ENCODE peak calls at places on chromosomes 3 and 15, in seven cellular contexts. One of them, this sample, is unnamed.

GRCh38 chr3:24354230-24354629 is 140.4 kb downstream of the THRB start:
- DNase-seq in psoas muscle: no peak
- DNase-seq in stimulated activated CD4-positive, alpha-beta T cell treated with anti-CD3 and anti-CD28 coated beads, Interleukin-15, amount 100 ng/mL, for 1 hour: no peak
- DNase-seq in T-helper 17 cell: no peak
- DNase-seq in T-helper 22 cell: no peak
- DNase-seq in IMR-90: no peak
- DNase-seq in LHCN-M2: no peak
- DNase-seq in this sample: no peak

GRCh38 chr15:23504003-23504402 is 57.0 kb upstream of the GOLGA6L2 start:
- DNase-seq in IMR-90: no peak
- DNase-seq in LHCN-M2: no peak
- DNase-seq in T-helper 17 cell: no peak
- DNase-seq in stimulated activated CD4-positive, alpha-beta T cell treated with anti-CD3 and anti-CD28 coated beads, Interleukin-15, amount 100 ng/mL, for 1 hour: no peak
- DNase-seq in T-helper 22 cell: no peak
- DNase-seq in psoas muscle: no peak
- DNase-seq in this sample: no peak

GRCh38 chr3:139586420-139587017 is 47.0 kb upstream of the RBP1 start:
- DNase-seq in stimulated activated CD4-positive, alpha-beta T cell treated with anti-CD3 and anti-CD28 coated beads, Interleukin-15, amount 100 ng/mL, for 1 hour: no peak
- DNase-seq in T-helper 22 cell: no peak
- DNase-seq in IMR-90: no peak
- DNase-seq in LHCN-M2: no peak
- DNase-seq in psoas muscle: no peak
- DNase-seq in T-helper 17 cell: no peak
- DNase-seq in this sample: no peak

GRCh38 chr3:65855370-65856100 is 183.2 kb downstream of the MAGI1 start:
- DNase-seq in stimulated activated CD4-positive, alpha-beta T cell treated with anti-CD3 and anti-CD28 coated beads, Interleukin-15, amount 100 ng/mL, for 1 hour: no peak
- DNase-seq in T-helper 22 cell: no peak
- DNase-seq in LHCN-M2: peak; percentile 32
- DNase-seq in T-helper 17 cell: no peak
- DNase-seq in psoas muscle: no peak
- DNase-seq in IMR-90: peak; percentile 45
- DNase-seq in this sample: no peak

GRCh38 chr3:45994661-45995369 is 809 bp downstream of the FYCO1 start:
- DNase-seq in T-helper 22 cell: peak; percentile 25
- DNase-seq in stimulated activated CD4-positive, alpha-beta T cell treated with anti-CD3 and anti-CD28 coated beads, Interleukin-15, amount 100 ng/mL, for 1 hour: no peak
- DNase-seq in T-helper 17 cell: peak; percentile 19
- DNase-seq in IMR-90: no peak
- DNase-seq in psoas muscle: peak; percentile 65
- DNase-seq in LHCN-M2: no peak
- DNase-seq in this sample: peak; percentile 52

GRCh38 chr3:88057650-88058321 is 1.0 kb downstream of the CGGBP1 start:
- DNase-seq in T-helper 17 cell: no peak
- DNase-seq in stimulated activated CD4-positive, alpha-beta T cell treated with anti-CD3 and anti-CD28 coated beads, Interleukin-15, amount 100 ng/mL, for 1 hour: no peak
- DNase-seq in IMR-90: peak; percentile 20
- DNase-seq in psoas muscle: no peak
- DNase-seq in LHCN-M2: peak; percentile 26
- DNase-seq in T-helper 22 cell: no peak
- DNase-seq in this sample: no peak

GRCh38 chr15:74240002-74240568 is 4.0 kb downstream of the CCDC33 start:
- DNase-seq in T-helper 17 cell: no peak
- DNase-seq in T-helper 22 cell: no peak
- DNase-seq in stimulated activated CD4-positive, alpha-beta T cell treated with anti-CD3 and anti-CD28 coated beads, Interleukin-15, amount 100 ng/mL, for 1 hour: no peak
- DNase-seq in psoas muscle: peak; percentile 87
- DNase-seq in LHCN-M2: peak; percentile 91
- DNase-seq in IMR-90: peak; percentile 35
- DNase-seq in this sample: no peak

GRCh38 chr3:129023909-129024308 is 22.8 kb downstream of the EFCC1 start:
- DNase-seq in LHCN-M2: no peak
- DNase-seq in T-helper 17 cell: no peak
- DNase-seq in psoas muscle: no peak
- DNase-seq in stimulated activated CD4-positive, alpha-beta T cell treated with anti-CD3 and anti-CD28 coated beads, Interleukin-15, amount 100 ng/mL, for 1 hour: no peak
- DNase-seq in IMR-90: peak; percentile 28
- DNase-seq in T-helper 22 cell: no peak
- DNase-seq in this sample: no peak

GRCh38 chr15:52680041-52680391 is 828 bp upstream of the ATOSA start:
- DNase-seq in psoas muscle: no peak
- DNase-seq in LHCN-M2: peak; percentile 46
- DNase-seq in T-helper 17 cell: no peak
- DNase-seq in IMR-90: peak; percentile 1
- DNase-seq in T-helper 22 cell: no peak
- DNase-seq in stimulated activated CD4-positive, alpha-beta T cell treated with anti-CD3 and anti-CD28 coated beads, Interleukin-15, amount 100 ng/mL, for 1 hour: no peak
- DNase-seq in this sample: no peak

GRCh38 chr3:33047842-33048834 is 48.8 kb downstream of the GLB1 start:
- DNase-seq in LHCN-M2: no peak
- DNase-seq in T-helper 22 cell: peak; percentile 64
- DNase-seq in stimulated activated CD4-positive, alpha-beta T cell treated with anti-CD3 and anti-CD28 coated beads, Interleukin-15, amount 100 ng/mL, for 1 hour: no peak
- DNase-seq in IMR-90: no peak
- DNase-seq in psoas muscle: no peak
- DNase-seq in T-helper 17 cell: no peak
- DNase-seq in this sample: peak; percentile 48

GRCh38 chr3:192916455-192917257 is 1.0 kb downstream of the MB21D2 start:
- DNase-seq in psoas muscle: peak; percentile 86
- DNase-seq in LHCN-M2: peak; percentile 64
- DNase-seq in IMR-90: peak; percentile 73
- DNase-seq in stimulated activated CD4-positive, alpha-beta T cell treated with anti-CD3 and anti-CD28 coated beads, Interleukin-15, amount 100 ng/mL, for 1 hour: no peak
- DNase-seq in T-helper 22 cell: no peak
- DNase-seq in T-helper 17 cell: peak; percentile 35
- DNase-seq in this sample: no peak

GRCh38 chr3:66567066-66567465 is 66.2 kb upstream of the LRIG1 start:
- DNase-seq in T-helper 17 cell: no peak
- DNase-seq in psoas muscle: no peak
- DNase-seq in T-helper 22 cell: no peak
- DNase-seq in LHCN-M2: no peak
- DNase-seq in stimulated activated CD4-positive, alpha-beta T cell treated with anti-CD3 and anti-CD28 coated beads, Interleukin-15, amount 100 ng/mL, for 1 hour: no peak
- DNase-seq in IMR-90: peak; percentile 93
- DNase-seq in this sample: no peak

GRCh38 chr3:188578579-188579363 is 424.8 kb downstream of the LPP start:
- DNase-seq in T-helper 17 cell: no peak
- DNase-seq in LHCN-M2: peak; percentile 77
- DNase-seq in IMR-90: peak; percentile 91
- DNase-seq in T-helper 22 cell: no peak
- DNase-seq in stimulated activated CD4-positive, alpha-beta T cell treated with anti-CD3 and anti-CD28 coated beads, Interleukin-15, amount 100 ng/mL, for 1 hour: no peak
- DNase-seq in psoas muscle: peak; percentile 77
- DNase-seq in this sample: no peak

GRCh38 chr3:137294139-137294538 is 336.4 kb downstream of the IL20RB start:
- DNase-seq in stimulated activated CD4-positive, alpha-beta T cell treated with anti-CD3 and anti-CD28 coated beads, Interleukin-15, amount 100 ng/mL, for 1 hour: no peak
- DNase-seq in LHCN-M2: no peak
- DNase-seq in T-helper 22 cell: no peak
- DNase-seq in IMR-90: no peak
- DNase-seq in T-helper 17 cell: no peak
- DNase-seq in psoas muscle: no peak
- DNase-seq in this sample: no peak

GRCh38 chr15:69410290-69410874 is 3.8 kb upstream of the KIF23 start:
- DNase-seq in T-helper 17 cell: no peak
- DNase-seq in T-helper 22 cell: no peak
- DNase-seq in stimulated activated CD4-positive, alpha-beta T cell treated with anti-CD3 and anti-CD28 coated beads, Interleukin-15, amount 100 ng/mL, for 1 hour: no peak
- DNase-seq in LHCN-M2: peak; percentile 78
- DNase-seq in IMR-90: peak; percentile 31
- DNase-seq in psoas muscle: no peak
- DNase-seq in this sample: no peak

GRCh38 chr3:189754356-189754755 is 123.2 kb downstream of the TP63 start:
- DNase-seq in LHCN-M2: no peak
- DNase-seq in T-helper 22 cell: no peak
- DNase-seq in stimulated activated CD4-positive, alpha-beta T cell treated with anti-CD3 and anti-CD28 coated beads, Interleukin-15, amount 100 ng/mL, for 1 hour: no peak
- DNase-seq in psoas muscle: no peak
- DNase-seq in IMR-90: no peak
- DNase-seq in T-helper 17 cell: no peak
- DNase-seq in this sample: no peak

GRCh38 chr3:177875786-177876476 is 660.3 kb upstream of the KCNMB2 start:
- DNase-seq in stimulated activated CD4-positive, alpha-beta T cell treated with anti-CD3 and anti-CD28 coated beads, Interleukin-15, amount 100 ng/mL, for 1 hour: no peak
- DNase-seq in T-helper 17 cell: no peak
- DNase-seq in T-helper 22 cell: no peak
- DNase-seq in LHCN-M2: no peak
- DNase-seq in psoas muscle: no peak
- DNase-seq in IMR-90: no peak
- DNase-seq in this sample: no peak

This sample was measured in activated CD4-positive, CD25-positive, alpha-beta regulatory T cell treated with anti-CD3 and anti-CD28 coated beads, Interleukin-2, amount 50 U/mL, for 72 hours.